ENCODE peak calls at places on chromosomes 2 and 18, in six cellular contexts. F, G, R, Z, E and N are unnamed samples.

GRCh38 chr2:182324665-182325064 is 102.2 kb downstream of the PDE1A start:
- DNase-seq in F (no peak), G (no peak), R (no peak), Z (no peak), E (no peak), N (no peak)

GRCh38 chr18:9914584-9915290 is 921 bp downstream of the VAPA start:
- DNase-seq in F (peak; percentile 81), G (no peak), R (peak; percentile 62), Z (peak; percentile 92), E (peak; percentile 87), N (peak; percentile 63)

GRCh38 chr18:32048507-32049091 is 30.0 kb downstream of the RNF125 start:
- DNase-seq in F (no peak), G (no peak), R (no peak), Z (peak; percentile 62), E (peak; percentile 30), N (no peak)

GRCh38 chr2:72988726-72989273 is 71.5 kb downstream of the EMX1 start:
- DNase-seq in F (no peak), G (no peak), R (no peak), Z (no peak), E (no peak), N (no peak)

GRCh38 chr2:189826039-189826438 is 41.8 kb downstream of the PMS1 start:
- DNase-seq in F (no peak), G (no peak), R (no peak), Z (no peak), E (no peak), N (no peak)

GRCh38 chr18:48140738-48141137 is 210.3 kb upstream of the SMAD2 start:
- DNase-seq in F (no peak), G (no peak), R (no peak), Z (no peak), E (no peak), N (no peak)

GRCh38 chr2:54424555-54425163 is 31.5 kb upstream of the SPTBN1 start:
- DNase-seq in F (no peak), G (no peak), R (no peak), Z (no peak), E (no peak), N (no peak)

GRCh38 chr18:48352051-48352755 is 57.0 kb downstream of the ZBTB7C start:
- DNase-seq in F (no peak), G (no peak), R (no peak), Z (no peak), E (no peak), N (no peak)

GRCh38 chr2:179963626-179964025 is 43.5 kb downstream of the CWC22 start:
- DNase-seq in F (no peak), G (no peak), R (no peak), Z (peak; percentile 91), E (no peak), N (no peak)